ENCODE peak calls at places on chromosomes 7 and 10, in six cellular contexts. H, Z, N, Q, F and G are unnamed samples.

GRCh38 chr10:113454341-113455061 is 98.4 kb upstream of the HABP2 start:
- DNase-seq in Z (peak), Q (peak), F (peak), H (no peak), N (peak), G (peak)

GRCh38 chr10:103854687-103855423 is 521 bp downstream of the SH3PXD2A start:
- DNase-seq in Q (no peak), Z (no peak), H (no peak), F (no peak), N (no peak), G (no peak)

GRCh38 chr10:52617346-52617745 is 155.2 kb downstream of the MBL2 start:
- DNase-seq in Q (no peak), N (no peak), H (no peak), F (no peak), Z (no peak), G (no peak)

GRCh38 chr10:98238391-98238790 is 29.6 kb downstream of the LOXL4 start:
- DNase-seq in N (no peak), Q (no peak), Z (no peak), H (no peak), F (no peak), G (no peak)

GRCh38 chr10:128854965-128855364 is 612.1 kb upstream of the MGMT start:
- DNase-seq in Q (no peak), H (no peak), F (peak), N (no peak), Z (no peak), G (peak)

GRCh38 chr7:45703911-45704682 is 129.9 kb downstream of the ADCY1 start:
- DNase-seq in F (no peak), Q (no peak), H (no peak), N (no peak), Z (no peak), G (no peak)

GRCh38 chr10:129131439-129132122 is 335.5 kb upstream of the MGMT start:
- DNase-seq in N (no peak), F (no peak), H (no peak), Z (no peak), Q (no peak), G (no peak)

GRCh38 chr7:30412810-30413504 is 65.6 kb downstream of the NOD1 start:
- DNase-seq in N (peak), H (peak), Z (peak), Q (no peak), F (peak), G (peak)

GRCh38 chr7:134024729-134025128 is 102.4 kb upstream of the LRGUK start:
- DNase-seq in Q (no peak), F (no peak), Z (no peak), N (no peak), H (no peak), G (no peak)

GRCh38 chr7:129553861-129554530 is 51.7 kb downstream of the SMKR1 start:
- DNase-seq in F (no peak), H (no peak), N (no peak), Z (peak), Q (no peak), G (no peak)
- TF ChIP-seq ZNF274 in F (no peak), H (no peak), N (no peak), Z (no peak), Q (no peak), G (no peak)

GRCh38 chr7:116325517-116325916 is 115.2 kb downstream of the TES start:
- DNase-seq in F (no peak), H (no peak), Z (no peak), Q (no peak), N (no peak), G (no peak)

GRCh38 chr7:116327135-116327534 is 116.8 kb downstream of the TES start:
- DNase-seq in N (no peak), H (no peak), F (no peak), Z (no peak), Q (no peak), G (no peak)

GRCh38 chr7:116329845-116330503 is 119.6 kb downstream of the TES start:
- DNase-seq in N (no peak), H (no peak), F (no peak), Z (no peak), Q (no peak), G (no peak)

GRCh38 chr7:116328161-116328560 is 117.8 kb downstream of the TES start:
- DNase-seq in N (no peak), Q (no peak), F (no peak), H (no peak), Z (no peak), G (no peak)

GRCh38 chr7:116327751-116328150 is 117.4 kb downstream of the TES start:
- DNase-seq in F (no peak), Q (no peak), N (peak), H (no peak), Z (peak), G (no peak)
- TF ChIP-seq ZNF274 in F (no peak), Q (no peak), N (no peak), H (no peak), Z (no peak), G (no peak)

GRCh38 chr10:21894648-21895342 is 108.7 kb downstream of the DNAJC1 start:
- DNase-seq in H (no peak), Z (peak), F (no peak), N (no peak), Q (no peak), G (no peak)

GRCh38 chr10:21889477-21890275 is 113.9 kb downstream of the DNAJC1 start:
- DNase-seq in Z (no peak), H (no peak), F (no peak), N (no peak), Q (no peak), G (no peak)

GRCh38 chr10:21895932-21896331 is 107.6 kb downstream of the DNAJC1 start:
- DNase-seq in F (no peak), H (no peak), Z (no peak), Q (no peak), N (no peak), G (no peak)

GRCh38 chr10:21888959-21889358 is 114.6 kb downstream of the DNAJC1 start:
- DNase-seq in Q (no peak), F (no peak), Z (no peak), N (no peak), H (peak), G (no peak)

GRCh38 chr10:21891439-21891838 is 112.1 kb downstream of the DNAJC1 start:
- DNase-seq in F (no peak), H (no peak), Q (no peak), Z (peak), N (no peak), G (no peak)
- TF ChIP-seq ZNF274 in F (no peak), H (no peak), Q (no peak), Z (no peak), N (no peak), G (no peak)

GRCh38 chr10:117138838-117139580 is 939 bp upstream of the VAX1 start:
- DNase-seq in H (no peak), Z (no peak), F (no peak), N (no peak), Q (no peak), G (no peak)
- TF ChIP-seq ZNF274 in H (no peak), Z (no peak), F (no peak), N (no peak), Q (no peak), G (no peak)

DNA sequence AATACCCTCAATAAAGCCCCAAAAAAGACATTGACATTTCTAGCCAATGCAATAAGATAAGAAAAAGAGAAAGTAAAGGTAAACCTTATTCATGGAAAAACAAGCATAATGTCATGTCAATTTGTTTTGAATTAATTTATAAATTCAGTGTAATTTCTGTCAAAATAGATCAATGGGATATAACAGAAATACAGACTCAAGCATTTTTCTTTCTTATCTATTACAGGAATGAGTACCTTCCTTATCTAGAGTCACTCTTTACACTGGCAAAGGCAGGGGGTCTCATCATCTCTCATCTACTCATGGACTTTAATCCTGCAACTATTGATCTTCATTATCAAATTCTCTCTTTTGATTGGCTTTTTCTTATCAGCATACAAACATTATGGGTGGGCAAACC is 127.1 kb upstream of the SHH start:
- DNase-seq in F (no peak), H (no peak), Z (no peak), Q (no peak), N (no peak), G (no peak)
- TF ChIP-seq ZNF274 in F (no peak), H (no peak), Z (no peak), Q (no peak), N (no peak), G (no peak)

DNA sequence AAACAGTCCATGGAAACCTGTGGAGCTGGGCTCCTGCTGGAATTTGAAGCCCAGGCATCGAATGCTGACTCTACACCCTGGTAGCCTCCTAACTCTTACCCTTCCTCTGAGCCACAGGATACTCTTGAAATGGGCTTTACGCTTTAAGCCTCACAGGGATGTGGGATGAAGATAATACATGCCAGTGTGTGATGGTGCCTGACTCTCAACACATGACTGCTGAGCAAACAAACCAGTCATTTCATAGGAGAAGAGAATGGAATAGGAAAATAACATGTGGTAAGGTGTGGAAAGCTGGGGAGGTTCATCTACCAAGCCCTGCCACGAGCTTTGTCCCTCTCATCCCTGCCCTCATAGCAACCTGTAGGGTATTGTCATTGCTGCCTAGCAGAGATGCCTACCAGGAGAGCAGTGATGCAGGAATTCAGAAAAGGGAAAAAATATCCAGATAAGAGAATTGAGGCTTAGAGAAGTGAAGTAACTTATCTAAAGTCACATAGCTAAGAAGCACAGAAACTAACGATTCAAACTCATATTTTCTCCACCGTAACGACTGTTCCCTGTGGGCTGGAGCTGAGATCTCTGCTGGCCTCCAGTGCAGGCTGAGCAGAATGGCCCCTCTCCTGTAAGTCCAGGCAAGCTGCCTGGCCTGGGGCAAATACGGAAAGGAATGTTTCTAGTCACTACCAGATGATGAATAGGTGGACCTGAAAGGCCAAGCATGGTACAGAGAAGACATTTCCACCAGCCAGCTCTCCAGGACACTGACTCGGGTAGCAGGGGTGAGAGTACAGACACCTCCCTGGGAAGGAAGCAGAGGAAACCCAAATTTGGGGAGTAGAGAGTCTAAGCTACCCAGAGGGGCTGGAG is 90.2 kb upstream of the DUSP5 start:
- DNase-seq in H (no peak), Q (no peak), Z (no peak), F (no peak), N (no peak), G (no peak)
- TF ChIP-seq ZNF274 in H (no peak), Q (no peak), Z (no peak), F (no peak), N (no peak), G (no peak)

DNA sequence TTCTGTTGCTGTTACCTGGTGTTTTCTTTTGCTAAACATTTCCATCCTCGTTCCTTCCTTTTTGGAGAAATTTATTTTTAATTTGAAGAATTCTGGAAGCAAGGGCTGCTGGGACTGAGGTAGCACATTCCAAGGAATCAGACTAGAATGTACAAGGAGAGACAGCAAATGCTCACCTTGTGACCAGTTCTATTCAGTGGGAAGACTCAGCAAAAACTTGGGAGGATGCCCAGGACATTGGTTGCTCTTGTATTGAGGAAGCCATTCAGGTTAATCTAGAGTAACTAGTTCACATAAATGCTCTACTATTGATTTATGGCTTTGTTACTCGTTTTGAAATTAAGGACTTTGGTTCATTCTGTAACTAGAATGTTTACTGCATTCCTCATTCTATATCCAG is 11.3 kb downstream of the PLCE1 start:
- DNase-seq in H (no peak), Q (no peak), Z (no peak), F (no peak), N (no peak), G (no peak)
- TF ChIP-seq ZNF274 in H (no peak), Q (no peak), Z (no peak), F (no peak), N (no peak), G (no peak)